ENCODE peak calls at places on chromosomes 13 and 19, in eight cellular contexts. E is lung microvascular endothelial cell; F is T follicular helper cell; X is HS-27A; M is stimulated activated naive CD8-positive, alpha-beta T cell treated with anti-CD3 and anti-CD28 coated beads, Interleukin-15, Interleukin-2, amounts not matched to agents 100 U/mL and 50 U/mL, for 24 hours; A is stimulated activated CD8-positive, alpha-beta memory T cell treated with anti-CD3 and anti-CD28 coated beads, Interleukin-7, amount 100 ng/mL, for 1 hour; L is nephron progenitor cell; Q is naive thymus-derived CD4-positive, alpha-beta T cell. B is an unnamed sample.

GRCh38 chr19:21256722-21257121 is 72.5 kb downstream of the ZNF708 start:
- DNase-seq in M (no peak), E (no peak), A (no peak), L (no peak), X (peak), F (no peak), Q (no peak), B (no peak)

GRCh38 chr19:35901854-35902661 is at the start of gene HCST:
- DNase-seq in M (peak), L (no peak), Q (peak), F (peak), E (no peak), A (no peak), X (no peak), B (no peak)

GRCh38 chr19:56155124-56155687 is 14.1 kb downstream of the ZNF444 start:
- DNase-seq in F (no peak), X (no peak), L (peak), A (no peak), E (peak), M (peak), Q (no peak), B (peak)

GRCh38 chr13:75881109-75881775 is 245.1 kb downstream of the LMO7 start:
- DNase-seq in F (no peak), L (no peak), E (no peak), A (no peak), X (no peak), M (no peak), Q (no peak), B (no peak)

GRCh38 chr13:91741925-91742324 is 343.5 kb downstream of the GPC5 start:
- DNase-seq in L (no peak), F (no peak), X (no peak), E (no peak), A (no peak), Q (no peak), M (no peak), B (no peak)

GRCh38 chr19:47315125-47315821 is 5.6 kb downstream of the C5AR1 start:
- DNase-seq in X (peak), L (no peak), Q (no peak), E (peak), A (no peak), F (no peak), M (peak), B (no peak)

GRCh38 chr13:42524487-42525034 is 49.4 kb upstream of the TNFSF11 start:
- DNase-seq in F (no peak), L (no peak), A (no peak), E (peak), M (no peak), X (no peak), Q (no peak), B (no peak)

GRCh38 chr13:37476874-37477273 is 121.7 kb downstream of the POSTN start:
- DNase-seq in A (no peak), F (no peak), Q (no peak), M (no peak), E (peak), L (no peak), X (no peak), B (peak)

GRCh38 chr13:31755803-31756212 is 16.5 kb downstream of the RXFP2 start:
- DNase-seq in F (no peak), Q (no peak), A (no peak), L (no peak), M (no peak), E (no peak), X (no peak), B (no peak)

GRCh38 chr13:110421696-110422395 is 114.8 kb downstream of the COL4A2 start:
- DNase-seq in M (peak), E (peak), F (no peak), X (no peak), Q (peak), L (no peak), A (no peak), B (no peak)

GRCh38 chr19:54521860-54522513 is 19.4 kb downstream of the LAIR2 start:
- DNase-seq in E (no peak), M (no peak), Q (no peak), L (no peak), X (no peak), A (no peak), F (no peak), B (no peak)

GRCh38 chr13:31749929-31750328 is 10.6 kb downstream of the RXFP2 start:
- DNase-seq in F (no peak), L (no peak), E (peak), M (no peak), A (no peak), X (peak), Q (no peak), B (no peak)

GRCh38 chr19:30206187-30206586 is 166.0 kb upstream of the ZNF536 start:
- DNase-seq in M (no peak), A (no peak), L (no peak), X (no peak), F (no peak), E (no peak), Q (no peak), B (no peak)

GRCh38 chr13:50400930-50401553 is 385.8 kb downstream of the KCNRG start:
- DNase-seq in M (no peak), Q (no peak), E (peak), F (no peak), L (no peak), A (no peak), X (no peak), B (no peak)

GRCh38 chr19:46635920-46636761 is at the start of gene GNG8:
- DNase-seq in M (peak), E (no peak), L (peak), A (no peak), F (no peak), Q (peak), X (no peak), B (no peak)

GRCh38 chr13:59834801-59835200 is 328.9 kb downstream of the DIAPH3 start:
- DNase-seq in A (no peak), X (no peak), M (no peak), E (no peak), L (no peak), F (no peak), Q (no peak), B (no peak)

GRCh38 chr13:80742027-80742426 is 401.1 kb upstream of the SPRY2 start:
- DNase-seq in X (no peak), E (peak), L (no peak), F (no peak), M (no peak), A (no peak), Q (no peak), B (no peak)

GRCh38 chr13:112728375-112729126 is 38.7 kb downstream of the ATP11A start:
- DNase-seq in X (no peak), Q (no peak), L (no peak), A (no peak), E (no peak), M (no peak), F (no peak), B (no peak)